ENCODE peak calls at places on chromosomes 12 and 14, in seven cellular contexts. C, Q, J, B, P, W and I are unnamed samples.

GRCh38 chr12:98582093-98582492 is 11.4 kb upstream of the SLC25A3 start:
- DNase-seq in P (peak; percentile 20), B (no peak), Q (no peak), J (no peak), W (no peak), C (no peak), I (no peak)

GRCh38 chr12:106898001-106898966 is 57.4 kb upstream of the TMEM263 start:
- DNase-seq in B (no peak), J (no peak), W (no peak), C (no peak), P (no peak), Q (no peak), I (no peak)

GRCh38 chr12:2243275-2243674 is 190.5 kb downstream of the CACNA1C start:
- DNase-seq in W (no peak), B (no peak), P (no peak), J (no peak), Q (no peak), C (no peak), I (no peak)

GRCh38 chr12:6946920-6947374 is 3.1 kb downstream of the C12orf57 start:
- DNase-seq in J (no peak), B (no peak), W (peak; percentile 34), Q (no peak), P (no peak), C (no peak), I (no peak)

GRCh38 chr14:105883066-105884005 is 357.0 kb downstream of the TMEM121 start:
- DNase-seq in J (no peak), W (no peak), B (no peak), Q (no peak), C (no peak), P (no peak), I (no peak)

GRCh38 chr12:77845831-77846230 is 15.1 kb downstream of the NAV3 start:
- DNase-seq in B (peak; percentile 16), Q (no peak), J (no peak), P (peak; percentile 52), W (no peak), C (no peak), I (no peak)

GRCh38 chr14:39434401-39434800 is 2.2 kb upstream of the FBXO33 start:
- DNase-seq in Q (no peak), J (no peak), P (no peak), C (no peak), B (no peak), W (no peak), I (no peak)

GRCh38 chr14:100027771-100028490 is 37.3 kb upstream of the EVL start:
- DNase-seq in P (no peak), B (no peak), C (no peak), W (no peak), J (no peak), Q (no peak), I (no peak)

GRCh38 chr12:55743131-55743921 is 404 bp downstream of the GDF11 start:
- DNase-seq in P (peak; percentile 76), Q (peak; percentile 73), J (peak; percentile 65), B (peak; percentile 69), W (peak; percentile 74), C (no peak), I (no peak)

GRCh38 chr12:72432037-72432604 is 160.0 kb downstream of the TRHDE start:
- DNase-seq in B (peak; percentile 53), Q (no peak), C (no peak), P (no peak), J (no peak), W (no peak), I (no peak)

GRCh38 chr12:79690156-79690605 is 583 bp downstream of the PAWR start:
- DNase-seq in C (no peak), P (peak; percentile 35), W (no peak), B (no peak), J (no peak), Q (no peak), I (no peak)

GRCh38 chr12:95473440-95473946 is 459 bp upstream of the METAP2 start:
- DNase-seq in W (peak; percentile 23), J (peak; percentile 27), C (peak; percentile 4), P (peak; percentile 48), Q (peak; percentile 8), B (peak; percentile 61), I (peak; percentile 30)

GRCh38 chr12:97456792-97457191 is 5.8 kb upstream of the RMST start:
- DNase-seq in W (no peak), C (no peak), J (no peak), B (no peak), P (no peak), Q (no peak), I (no peak)

GRCh38 chr12:111446044-111446581 is 40.4 kb downstream of the SH2B3 start:
- DNase-seq in J (no peak), Q (no peak), B (no peak), C (no peak), P (peak; percentile 72), W (no peak), I (no peak)